ENCODE peak calls at places on chromosomes 12 and 14, in nine cellular contexts. T is adipocyte; X is activated CD4-positive, CD25-positive, alpha-beta regulatory T cell; A is GM10248; W is OCI-LY7; H is Ammon's horn; V is kidney tubule cell; O is KBM-7; J is PC-3. B is an unnamed sample.

GRCh38 chr14:76846331-76847047 is 20.3 kb downstream of the LRRC74A start:
- DNase-seq in O (peak), A (no peak), J (no peak), H (no peak), X (no peak), T (no peak), V (no peak), W (peak), B (no peak)

GRCh38 chr14:22471545-22472121 is 117.4 kb downstream of the DAD1 start:
- DNase-seq in J (peak), X (no peak), W (peak), V (peak), A (no peak), T (peak), H (peak), O (peak), B (peak)

GRCh38 chr12:82425241-82425640 is 66.9 kb downstream of the METTL25 start:
- DNase-seq in V (peak), A (no peak), H (no peak), X (no peak), O (no peak), W (no peak), J (peak), T (peak), B (peak)

GRCh38 chr12:63844391-63845341 is at the start of gene SRGAP1:
- DNase-seq in W (no peak), T (peak), X (no peak), H (peak), A (peak), V (peak), J (peak), O (peak), B (peak)

GRCh38 chr12:16350682-16351081 is 3.2 kb downstream of the MGST1 start:
- DNase-seq in T (peak), H (peak), J (peak), O (peak), X (no peak), V (peak), A (no peak), W (no peak), B (peak)

GRCh38 chr12:120474092-120474960 is 4.8 kb upstream of the SRSF9 start:
- DNase-seq in J (peak), T (peak), X (no peak), W (no peak), O (peak), H (peak), A (no peak), V (peak), B (peak)

GRCh38 chr14:78974691-78975090 is 804.5 kb downstream of the NRXN3 start:
- DNase-seq in T (no peak), V (peak), X (no peak), J (peak), W (no peak), A (no peak), O (no peak), H (no peak), B (no peak)

GRCh38 chr12:124680863-124681778 is 113.7 kb upstream of the NCOR2 start:
- DNase-seq in O (peak), X (no peak), T (peak), H (peak), J (peak), W (peak), A (peak), V (peak), B (peak)

GRCh38 chr14:99511421-99512109 is 30.4 kb downstream of the CCNK start:
- DNase-seq in W (no peak), X (no peak), A (no peak), V (no peak), H (peak), J (no peak), T (peak), O (no peak), B (peak)

GRCh38 chr14:94728950-94729349 is 41.0 kb downstream of the GSC start:
- DNase-seq in A (no peak), V (no peak), X (no peak), H (no peak), T (no peak), J (no peak), W (no peak), O (no peak), B (no peak)

GRCh38 chr12:30602678-30603077 is 93.0 kb downstream of the IPO8 start:
- DNase-seq in O (no peak), X (no peak), A (no peak), W (no peak), H (no peak), T (no peak), V (no peak), J (no peak), B (no peak)

GRCh38 chr12:125512541-125513298 is 447.5 kb downstream of the AACS start:
- DNase-seq in W (peak), V (no peak), J (no peak), A (no peak), H (no peak), O (peak), T (no peak), X (no peak), B (no peak)

GRCh38 chr14:89443002-89443660 is 26.1 kb upstream of the FOXN3 start:
- DNase-seq in X (no peak), T (peak), O (no peak), A (no peak), H (no peak), V (peak), W (no peak), J (peak), B (no peak)

GRCh38 chr14:33564774-33565630 is 385.9 kb downstream of the EGLN3 start:
- DNase-seq in W (no peak), J (peak), A (peak), V (peak), X (no peak), T (no peak), H (no peak), O (peak), B (peak)

GRCh38 chr14:94005324-94005723 is 8.2 kb downstream of the CCDC197 start:
- DNase-seq in X (no peak), A (peak), V (no peak), O (no peak), J (peak), T (no peak), H (no peak), W (peak), B (no peak)

GRCh38 chr12:96140110-96140509 is 54.1 kb upstream of the ELK3 start:
- DNase-seq in V (peak), J (peak), H (no peak), A (no peak), X (no peak), T (peak), O (no peak), W (no peak), B (peak)

GRCh38 chr12:480831-481230 is 21.1 kb downstream of the B4GALNT3 start:
- DNase-seq in T (no peak), A (no peak), X (no peak), W (no peak), H (peak), J (no peak), V (no peak), O (peak), B (no peak)

GRCh38 chr14:79369359-79370332 is 841.7 kb downstream of the DIO2 start:
- DNase-seq in W (no peak), H (no peak), A (no peak), V (peak), O (no peak), J (peak), T (peak), X (no peak), B (peak)

GRCh38 chr12:3810540-3810939 is 57.6 kb upstream of the CRACR2A start:
- DNase-seq in A (no peak), T (no peak), H (no peak), V (no peak), J (no peak), X (no peak), O (no peak), W (no peak), B (no peak)

GRCh38 chr12:70402597-70402996 is 36.5 kb downstream of the KCNMB4 start:
- DNase-seq in V (no peak), J (peak), O (no peak), H (no peak), T (no peak), A (no peak), X (no peak), W (peak), B (no peak)

GRCh38 chr12:130761537-130762318 is 45.6 kb upstream of the RIMBP2 start:
- DNase-seq in H (peak), T (peak), O (peak), W (peak), A (peak), V (peak), J (peak), X (peak), B (peak)

GRCh38 chr14:95504135-95505029 is 12.1 kb downstream of the SYNE3 start:
- DNase-seq in O (no peak), A (peak), W (no peak), V (no peak), H (no peak), X (no peak), T (no peak), J (no peak), B (peak)

GRCh38 chr14:50038398-50039119 is 77.8 kb downstream of the VCPKMT start:
- DNase-seq in O (peak), J (peak), T (peak), V (peak), A (peak), W (no peak), X (peak), H (peak), B (peak)

GRCh38 chr12:53298154-53298553 is 1.3 kb upstream of the MYG1 start:
- DNase-seq in A (no peak), W (no peak), H (no peak), J (peak), V (no peak), X (no peak), O (peak), T (peak), B (peak)

GRCh38 chr12:130970165-130970907 is 16.6 kb downstream of the ADGRD1 start:
- DNase-seq in H (no peak), V (no peak), A (no peak), W (peak), T (no peak), O (no peak), X (no peak), J (no peak), B (no peak)

GRCh38 chr12:51923506-51924365 is 16.4 kb downstream of the ACVRL1 start:
- DNase-seq in H (peak), W (peak), O (peak), T (peak), X (peak), A (peak), J (peak), V (peak), B (no peak)

GRCh38 chr14:65054471-65055085 is 47.7 kb downstream of the MAX start:
- DNase-seq in H (no peak), A (no peak), T (no peak), W (no peak), J (no peak), X (no peak), O (peak), V (no peak), B (no peak)

GRCh38 chr14:20632448-20632830 is 9.1 kb downstream of the OR6S1 start:
- DNase-seq in H (no peak), W (no peak), V (peak), A (peak), T (no peak), J (peak), O (no peak), X (no peak), B (no peak)